ENCODE peak calls at places on chromosome 7, in seven cellular contexts. S, K, J, T, A, M and G are unnamed samples.

GRCh38 chr7:116570306-116570705 is 45.5 kb downstream of the CAV1 start:
- DNase-seq in S (no peak), K (no peak), J (no peak), T (no peak), A (no peak), M (no peak), G (no peak)

GRCh38 chr7:88664630-88665233 is 94.8 kb upstream of the ZNF804B start:
- DNase-seq in S (no peak), K (no peak), J (peak), T (no peak), A (no peak), M (no peak), G (peak)

GRCh38 chr7:11831727-11832495 is at the start of gene THSD7A:
- DNase-seq in S (peak), K (peak), J (peak), T (no peak), A (peak), M (peak), G (no peak)

GRCh38 chr7:149199234-149199990 is 4.1 kb downstream of the ZNF282 start:
- DNase-seq in S (no peak), K (no peak), J (no peak), T (no peak), A (no peak), M (no peak), G (no peak)

GRCh38 chr7:12685550-12685949 is 1.9 kb upstream of the ARL4A start:
- DNase-seq in S (no peak), K (no peak), J (no peak), T (no peak), A (no peak), M (peak), G (no peak)

GRCh38 chr7:153006911-153007310 is 247.4 kb downstream of the ACTR3B start:
- DNase-seq in S (no peak), K (no peak), J (no peak), T (no peak), A (no peak), M (no peak), G (no peak)

GRCh38 chr7:102829075-102829474 is 80.3 kb downstream of the FAM185A start:
- DNase-seq in S (no peak), K (no peak), J (no peak), T (no peak), A (no peak), M (no peak), G (no peak)

GRCh38 chr7:142847353-142847752 is 7.5 kb upstream of the EPHB6 start:
- DNase-seq in S (no peak), K (no peak), J (no peak), T (no peak), A (no peak), M (no peak), G (no peak)

GRCh38 chr7:44748042-44748947 is at the start of gene ZMIZ2:
- DNase-seq in S (peak), K (peak), J (peak), T (peak), A (peak), M (peak), G (no peak)

GRCh38 chr7:131919920-131920709 is 363.7 kb upstream of the PODXL start:
- DNase-seq in S (no peak), K (no peak), J (no peak), T (no peak), A (no peak), M (no peak), G (no peak)

GRCh38 chr7:69668339-69668738 is 70.1 kb downstream of the AUTS2 start:
- DNase-seq in S (no peak), K (no peak), J (no peak), T (no peak), A (no peak), M (no peak), G (no peak)

GRCh38 chr7:82530361-82530760 is 86.8 kb upstream of the CACNA2D1 start:
- DNase-seq in S (no peak), K (no peak), J (no peak), T (no peak), A (no peak), M (no peak), G (no peak)

GRCh38 chr7:18064242-18064838 is 36.7 kb upstream of the PRPS1L1 start:
- DNase-seq in S (peak), K (peak), J (peak), T (no peak), A (no peak), M (no peak), G (peak)

GRCh38 chr7:156046031-156046560 is 233.8 kb upstream of the SHH start:
- DNase-seq in S (no peak), K (no peak), J (no peak), T (no peak), A (no peak), M (no peak), G (no peak)

GRCh38 chr7:148078126-148078525 is 512.4 kb upstream of the C7orf33 start:
- DNase-seq in S (no peak), K (no peak), J (no peak), T (no peak), A (no peak), M (no peak), G (no peak)

GRCh38 chr7:150881189-150881588 is 28.9 kb downstream of the AOC1 start:
- DNase-seq in S (no peak), K (no peak), J (no peak), T (no peak), A (no peak), M (no peak), G (no peak)